ENCODE peak calls at places on chromosomes 7 and 10, in four cellular contexts. K is heart left ventricle, B is H9, Q is fibroblast of villous mesenchyme. N is an unnamed sample.
A peak's percentile ranks its signal among the peaks of the same experiment; 100 is the strongest.

GRCh38 chr7:16587785-16588184 is 57.8 kb downstream of the ANKMY2 start:
- DNase-seq in B (no peak), Q (no peak), K (no peak), N (no peak)

GRCh38 chr7:126443951-126444350 is 808.8 kb downstream of the GRM8 start:
- DNase-seq in K (no peak), Q (no peak), B (no peak), N (no peak)

GRCh38 chr10:124650820-124651401 is 93.3 kb downstream of the FAM53B start:
- DNase-seq in B (no peak), Q (no peak), K (no peak), N (no peak)

GRCh38 chr10:43867667-43868361 is 219.1 kb upstream of the ZNF32 start:
- DNase-seq in Q (peak; percentile 71), B (no peak), K (no peak), N (peak; percentile 70)

GRCh38 chr10:112663181-112663879 is 216.3 kb downstream of the VTI1A start:
- DNase-seq in Q (no peak), K (no peak), B (no peak), N (no peak)

GRCh38 chr7:42237891-42238531 is 1.0 kb upstream of the GLI3 start:
- DNase-seq in K (peak; percentile 82), B (peak; percentile 83), Q (peak; percentile 71), N (peak; percentile 90)

GRCh38 chr7:16409777-16410176 is 11.6 kb downstream of the CRPPA start:
- DNase-seq in Q (peak; percentile 68), B (no peak), K (no peak), N (no peak)

GRCh38 chr10:71868192-71868697 is 17.2 kb upstream of the PSAP start:
- DNase-seq in K (no peak), B (no peak), Q (peak; percentile 90), N (no peak)

GRCh38 chr10:72503241-72503640 is 122.6 kb downstream of the MICU1 start:
- DNase-seq in K (no peak), B (no peak), Q (peak; percentile 76), N (no peak)

GRCh38 chr7:131103997-131104396 is 223.7 kb upstream of the MKLN1 start:
- DNase-seq in B (no peak), K (no peak), Q (peak; percentile 81), N (no peak)

GRCh38 chr10:80154978-80155695 is 22.6 kb downstream of the PLAC9 start:
- DNase-seq in B (no peak), Q (peak; percentile 83), K (no peak), N (no peak)

GRCh38 chr7:33554046-33554445 is 351.3 kb upstream of the BMPER start:
- DNase-seq in K (no peak), B (no peak), Q (peak; percentile 3), N (no peak)

GRCh38 chr7:21542891-21543527 is at the start of gene DNAH11:
- DNase-seq in K (peak; percentile 70), B (peak; percentile 86), Q (peak; percentile 14), N (peak; percentile 84)

GRCh38 chr7:46321556-46322205 is 400.6 kb upstream of the IGFBP3 start:
- DNase-seq in Q (peak; percentile 82), K (no peak), B (no peak), N (no peak)

GRCh38 chr10:103676851-103677417 is 178.4 kb downstream of the SH3PXD2A start:
- DNase-seq in K (peak; percentile 77), Q (peak; percentile 98), B (no peak), N (no peak)

GRCh38 chr7:131507592-131508331 is 48.7 kb downstream of the PODXL start:
- DNase-seq in K (peak; percentile 92), B (no peak), Q (peak; percentile 70), N (peak; percentile 93)

GRCh38 chr10:103599211-103599610 is 105.7 kb downstream of the NEURL1 start:
- DNase-seq in B (no peak), Q (no peak), K (no peak), N (no peak)

GRCh38 chr10:3886191-3886590 is 101.2 kb upstream of the KLF6 start:
- DNase-seq in K (peak; percentile 81), B (peak; percentile 70), Q (peak; percentile 64), N (no peak)

GRCh38 chr10:72658696-72659400 is 33.0 kb upstream of the MICU1 start:
- DNase-seq in Q (no peak), B (no peak), K (no peak), N (no peak)

GRCh38 chr7:43855176-43855575 is 14.1 kb downstream of the MRPS24 start:
- DNase-seq in K (no peak), Q (no peak), B (no peak), N (no peak)

GRCh38 chr10:119361037-119361436 is 153.7 kb downstream of the GRK5 start:
- DNase-seq in Q (no peak), B (no peak), K (no peak), N (no peak)

GRCh38 chr7:17520941-17521340 is 222.5 kb downstream of the AHR start:
- DNase-seq in B (no peak), K (no peak), Q (no peak), N (no peak)

GRCh38 chr10:58023341-58024073 is 244.2 kb downstream of the IPMK start:
- DNase-seq in K (no peak), Q (peak; percentile 71), B (no peak), N (no peak)

GRCh38 chr7:54904130-54904529 is 114.7 kb upstream of the EGFR start:
- DNase-seq in K (no peak), B (no peak), Q (peak; percentile 92), N (no peak)

GRCh38 chr7:46244752-46245151 is 323.7 kb upstream of the IGFBP3 start:
- DNase-seq in K (no peak), B (no peak), Q (peak; percentile 51), N (no peak)

GRCh38 chr7:106765727-106766355 is 99.2 kb upstream of the PIK3CG start:
- DNase-seq in B (no peak), Q (no peak), K (no peak), N (no peak)

GRCh38 chr10:124619195-124619594 is 125.0 kb downstream of the FAM53B start:
- DNase-seq in K (no peak), Q (peak; percentile 23), B (no peak), N (no peak)

DNA sequence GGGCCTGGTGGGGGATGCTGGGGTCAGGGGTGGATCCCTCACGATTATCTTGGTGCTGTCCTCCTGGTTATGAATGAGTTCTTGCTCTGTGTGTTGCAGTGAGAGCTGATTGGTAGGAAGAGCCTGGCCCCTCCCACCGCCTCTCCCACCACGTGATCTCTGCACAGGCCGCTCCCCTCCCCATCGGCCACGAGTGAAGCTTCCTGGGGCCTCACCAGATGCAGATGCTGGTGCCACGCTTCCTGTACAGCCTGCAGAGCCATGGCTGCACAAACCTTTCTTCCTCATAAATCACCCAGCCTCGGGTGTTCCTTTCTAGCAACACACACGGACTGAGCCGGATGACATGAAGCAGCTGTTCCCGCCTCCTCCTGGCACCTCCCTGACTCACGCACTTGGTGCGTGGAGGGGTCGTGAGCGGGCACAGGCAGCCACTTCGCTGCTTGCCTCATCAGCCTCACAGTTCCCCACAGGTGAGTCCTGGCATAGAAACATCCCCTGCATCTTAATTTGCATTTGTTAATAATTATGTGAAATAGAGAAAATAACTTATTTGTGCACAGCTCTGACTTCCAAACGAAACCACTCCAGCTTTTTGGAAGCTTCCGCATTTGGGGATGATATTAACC is 210.8 kb downstream of the ADARB2 start:
- DNase-seq in Q (no peak), B (no peak), K (no peak), N (no peak)
- TF ChIP-seq CTCF in Q (no peak), B (no peak), K (no peak), N (no peak)

GRCh38 chr7:79245623-79246249 is 207.7 kb downstream of the MAGI2 start:
- DNase-seq in Q (no peak), K (no peak), B (no peak), N (no peak)
- TF ChIP-seq CTCF in Q (no peak), K (no peak), B (peak; percentile 61), N (no peak)

GRCh38 chr7:108525985-108526767 is at the start of gene PNPLA8:
- DNase-seq in K (peak; percentile 100), B (peak; percentile 100), Q (peak; percentile 100), N (peak; percentile 100)
- TF ChIP-seq CTCF in K (no peak), B (no peak), Q (no peak), N (no peak)

DNA sequence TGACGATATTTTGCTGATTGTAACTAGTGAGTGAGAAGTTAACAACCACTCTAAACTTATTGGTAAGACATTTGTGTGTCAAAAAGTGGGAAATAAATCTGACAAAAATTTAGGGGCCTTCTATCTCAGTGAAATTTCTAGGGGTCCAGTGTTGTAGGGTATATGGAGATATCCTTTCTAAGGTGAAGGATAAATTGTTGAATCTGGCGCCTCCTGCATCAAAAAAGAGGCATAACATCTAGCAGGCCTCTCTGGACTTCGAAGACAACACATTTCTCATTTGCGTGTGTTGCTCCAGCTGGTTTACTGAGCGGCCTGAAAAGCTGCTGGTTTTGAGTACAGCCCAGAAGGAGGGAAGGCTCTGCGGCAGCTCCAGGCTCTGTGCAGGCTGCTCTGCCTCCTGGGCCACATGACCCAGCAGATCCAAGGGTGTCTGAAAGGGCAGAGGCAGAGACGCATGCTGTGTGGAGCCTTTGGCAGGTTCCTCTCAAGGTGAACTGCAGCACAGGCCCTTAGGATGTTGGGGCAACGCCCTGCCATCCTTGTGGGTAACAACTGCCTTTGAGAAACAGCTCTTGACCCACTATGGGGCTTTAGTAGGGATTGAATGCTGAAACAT is 72.4 kb downstream of the LMBR1 start:
- DNase-seq in B (peak; percentile 38), Q (no peak), K (no peak), N (no peak)
- TF ChIP-seq CTCF in B (peak; percentile 68), Q (peak; percentile 25), K (peak; percentile 8), N (peak; percentile 19)

DNA sequence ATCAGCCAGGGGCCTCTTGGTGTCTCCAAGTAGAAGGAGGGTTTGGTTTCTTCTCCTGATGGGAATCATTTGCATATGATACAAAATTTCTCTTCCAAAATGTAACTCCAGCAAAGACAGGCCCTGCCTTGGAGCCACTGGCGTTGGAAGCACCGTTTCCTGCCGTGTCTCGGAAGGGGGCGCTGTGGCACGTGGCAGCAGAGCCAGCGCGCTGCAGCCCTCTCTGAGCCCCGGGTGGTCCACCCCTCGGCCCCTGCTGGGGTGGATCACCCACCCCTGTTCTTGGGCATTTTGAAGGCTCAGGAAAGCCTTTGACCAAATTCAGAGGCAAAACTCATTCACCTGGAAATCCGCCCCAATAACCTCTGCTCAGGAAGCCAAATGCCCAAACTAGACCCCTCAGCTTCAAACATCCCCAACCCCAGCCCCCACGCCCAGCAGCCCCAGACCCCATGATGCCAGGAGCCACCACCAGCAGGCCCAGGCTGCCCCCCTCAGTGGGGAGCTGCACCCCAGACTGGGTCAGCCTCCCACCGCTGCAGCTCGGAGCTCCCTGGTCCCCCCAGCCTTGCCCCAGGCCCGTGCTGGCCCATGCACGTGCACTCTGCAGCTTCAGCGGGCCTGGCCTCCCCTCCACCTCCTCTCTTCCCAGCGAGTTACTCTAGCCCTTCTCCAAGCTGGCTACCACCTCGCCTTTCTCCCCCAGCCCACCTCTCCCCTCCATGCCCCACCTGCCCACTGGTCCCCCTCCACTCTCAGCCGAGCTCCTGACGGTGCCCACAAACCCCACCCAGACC is 29.5 kb upstream of the ELFN1 start:
- DNase-seq in K (no peak), Q (no peak), B (no peak), N (no peak)
- TF ChIP-seq CTCF in K (no peak), Q (no peak), B (peak; percentile 59), N (no peak)

DNA sequence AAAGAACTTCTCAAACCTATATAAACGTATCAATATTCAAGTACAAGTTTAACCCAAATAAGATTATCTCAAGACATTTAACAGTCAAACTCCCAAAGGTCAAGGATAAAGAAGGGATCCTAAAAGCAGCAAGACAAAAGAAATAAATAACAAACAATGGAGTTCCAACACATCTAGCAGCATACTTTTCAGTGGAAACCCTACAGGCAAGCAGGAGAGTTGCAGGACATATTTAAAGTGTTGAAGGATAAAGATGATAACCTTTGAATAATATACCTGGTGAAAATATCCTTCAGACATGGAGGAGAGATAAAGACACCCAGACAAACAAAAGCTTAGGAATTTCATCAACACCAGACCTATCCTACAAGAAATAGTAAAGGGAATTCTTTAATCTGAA is 82.8 kb downstream of the TES start:
- DNase-seq in Q (no peak), B (no peak), K (no peak), N (no peak)
- TF ChIP-seq CTCF in Q (peak; percentile 23), B (peak; percentile 60), K (no peak), N (no peak)

N was measured in osteocyte.